ENCODE peak calls at places on chromosomes 4 and X, in eight cellular contexts. G is H9, V is hepatocyte, C is BE2C, P is HAP-1, T is adipocyte, U is breast epithelium, B is pancreas. N is an unnamed sample.

GRCh38 chr4:82718067-82718935 is 80.3 kb downstream of the SCD5 start:
- DNase-seq in G (no peak), V (no peak), C (no peak), P (no peak), T (no peak), U (no peak), B (no peak), N (no peak)

GRCh38 chr4:1871471-1872021 is 353 bp downstream of the NSD2 start:
- DNase-seq in G (peak; percentile 49), V (peak; percentile 73), C (no peak), P (no peak), T (peak; percentile 66), U (no peak), B (peak; percentile 70), N (no peak)

GRCh38 chrX:69128573-69128972 is 36.7 kb downstream of the PJA1 start:
- DNase-seq in G (peak; percentile 49), V (no peak), C (peak; percentile 46), P (no peak), T (peak; percentile 31), U (no peak), B (no peak), N (no peak)

GRCh38 chr4:88592600-88593448 is 544 bp downstream of the HERC3 start:
- DNase-seq in G (peak; percentile 68), V (peak; percentile 91), C (peak; percentile 71), P (peak; percentile 77), T (peak; percentile 91), U (peak; percentile 67), B (peak; percentile 91), N (peak; percentile 77)

GRCh38 chr4:69965628-69966027 is at the start of gene CSN2:
- DNase-seq in G (no peak), V (no peak), C (no peak), P (no peak), T (no peak), U (no peak), B (no peak), N (no peak)

GRCh38 chr4:68447201-68447600 is at the start of gene TMPRSS11E:
- DNase-seq in G (no peak), V (no peak), C (no peak), P (no peak), T (no peak), U (no peak), B (no peak), N (no peak)

GRCh38 chr4:12126476-12126875 is 697.8 kb upstream of the HS3ST1 start:
- DNase-seq in G (no peak), V (no peak), C (no peak), P (no peak), T (no peak), U (no peak), B (no peak), N (no peak)

GRCh38 chr4:121696641-121697461 is at the start of gene ANXA5:
- DNase-seq in G (peak; percentile 83), V (peak; percentile 96), C (peak; percentile 91), P (peak; percentile 88), T (peak; percentile 98), U (peak; percentile 84), B (peak; percentile 95), N (peak; percentile 79)

GRCh38 chr4:71404049-71404448 is 65.2 kb downstream of the SLC4A4 start:
- DNase-seq in G (no peak), V (no peak), C (no peak), P (no peak), T (no peak), U (no peak), B (no peak), N (no peak)

GRCh38 chr4:71768123-71768522 is 15.8 kb downstream of the GC start:
- DNase-seq in G (no peak), V (no peak), C (no peak), P (no peak), T (no peak), U (no peak), B (no peak), N (no peak)

GRCh38 chr4:140252742-140253555 is 99.0 kb upstream of the MAML3 start:
- DNase-seq in G (peak; percentile 81), V (peak; percentile 90), C (peak; percentile 90), P (peak; percentile 87), T (peak; percentile 83), U (peak; percentile 72), B (peak; percentile 92), N (peak; percentile 48)

GRCh38 chr4:163193717-163194116 is 27.0 kb upstream of the NAF1 start:
- DNase-seq in G (no peak), V (no peak), C (no peak), P (no peak), T (no peak), U (no peak), B (no peak), N (no peak)
- H3K9me3 ChIP-seq in G (peaks cover 15% of the 10 kb centered on the region), V (peaks cover 7% of the 10 kb centered on the region), C (no peaks in the 10 kb centered on the region), P (no peaks in the 10 kb centered on the region), T (peaks cover 22% of the 10 kb centered on the region), U (peaks cover 34% of the 10 kb centered on the region), B (no peaks in the 10 kb centered on the region), N (peaks cover 23% of the 10 kb centered on the region)

DNA sequence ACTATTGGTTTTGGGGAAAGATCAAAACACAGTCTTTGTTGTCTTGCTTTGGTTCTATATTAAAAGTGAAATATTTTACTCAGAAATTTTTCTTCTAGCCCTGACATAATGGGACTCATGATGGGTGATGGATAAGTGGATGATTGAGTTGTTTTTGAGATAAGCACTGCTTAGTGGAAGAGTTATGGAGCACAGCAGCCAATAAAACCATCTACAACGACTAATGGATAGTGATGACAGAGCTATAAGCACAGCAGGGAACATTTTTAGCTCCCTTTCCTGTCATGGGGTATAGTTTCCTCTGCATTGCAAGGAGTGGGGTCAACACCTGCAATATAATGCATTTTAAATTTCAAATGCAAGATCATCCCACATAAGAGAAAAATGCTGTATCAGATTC is 812.4 kb downstream of the STPG2 start:
- DNase-seq in G (no peak), V (no peak), C (no peak), P (no peak), T (no peak), U (no peak), B (no peak), N (no peak)
- H3K9me3 ChIP-seq in G (no peaks in the 10 kb centered on the region), V (no peaks in the 10 kb centered on the region), C (no peaks in the 10 kb centered on the region), P (peaks cover 2% of the 10 kb centered on the region), T (peaks cover 4% of the 10 kb centered on the region), U (peaks cover 5% of the 10 kb centered on the region), B (no peaks in the 10 kb centered on the region), N (no peaks in the 10 kb centered on the region)

DNA sequence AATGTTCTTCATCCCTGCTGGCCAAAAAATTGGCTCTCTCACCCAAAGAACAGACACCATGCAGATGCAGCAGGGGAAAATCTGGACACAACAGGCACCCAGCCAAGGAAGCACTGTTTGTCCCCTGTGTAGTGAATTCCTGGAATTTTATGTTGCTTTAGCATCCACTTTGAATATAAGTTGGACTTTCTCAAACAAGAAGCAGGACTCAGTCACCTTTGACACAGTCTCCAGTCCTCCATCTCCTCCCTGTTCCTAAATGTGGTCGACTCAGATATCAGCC is 11.8 kb downstream of the ZNF182 start:
- DNase-seq in G (no peak), V (no peak), C (no peak), P (no peak), T (no peak), U (no peak), B (no peak), N (no peak)
- H3K9me3 ChIP-seq in G (peaks cover 49% of the 10 kb centered on the region), V (no peaks in the 10 kb centered on the region), C (no peaks in the 10 kb centered on the region), P (peaks cover 9% of the 10 kb centered on the region), T (peaks cover 78% of the 10 kb centered on the region), U (no peaks in the 10 kb centered on the region), B (no peaks in the 10 kb centered on the region), N (no peaks in the 10 kb centered on the region)

DNA sequence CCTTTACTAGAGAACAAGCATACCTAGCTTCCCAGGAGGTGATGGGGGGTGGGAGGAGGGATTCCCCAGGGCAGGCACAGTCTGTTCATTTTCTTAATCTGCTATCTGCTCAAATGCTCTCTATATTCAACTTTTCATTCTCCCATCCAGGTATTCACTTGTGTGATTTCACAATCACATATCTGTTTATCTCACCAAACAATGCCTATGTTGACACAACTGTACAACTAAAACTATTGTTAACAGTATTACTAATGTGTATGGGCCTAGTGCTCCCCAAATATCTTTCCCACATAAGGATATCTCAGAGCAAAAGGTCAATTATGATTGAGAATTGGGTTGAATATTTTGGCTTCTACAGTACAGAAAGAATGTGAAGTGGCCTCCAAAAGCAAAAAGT is 210.8 kb downstream of the IQCM start:
- DNase-seq in G (no peak), V (no peak), C (no peak), P (no peak), T (no peak), U (no peak), B (no peak), N (no peak)
- H3K9me3 ChIP-seq in G (no peaks in the 10 kb centered on the region), V (no peaks in the 10 kb centered on the region), C (no peaks in the 10 kb centered on the region), P (no peaks in the 10 kb centered on the region), T (peaks cover 12% of the 10 kb centered on the region), U (no peaks in the 10 kb centered on the region), B (no peaks in the 10 kb centered on the region), N (no peaks in the 10 kb centered on the region)

GRCh38 chrX:1134976-1135375 is 77.5 kb downstream of the CRLF2 start:
- DNase-seq in G (peak; percentile 4), V (no peak), C (no peak), P (no peak), T (no peak), U (peak; percentile 42), B (peak; percentile 6), N (no peak)

GRCh38 chrX:1137531-1137930 is 74.9 kb downstream of the CRLF2 start:
- DNase-seq in G (peak; percentile 12), V (no peak), C (no peak), P (no peak), T (no peak), U (peak; percentile 30), B (peak; percentile 13), N (no peak)

GRCh38 chrX:1138476-1138875 is 74.0 kb downstream of the CRLF2 start:
- DNase-seq in G (peak; percentile 12), V (no peak), C (no peak), P (no peak), T (no peak), U (no peak), B (no peak), N (no peak)

GRCh38 chrX:1140236-1140681 is 72.2 kb downstream of the CRLF2 start:
- DNase-seq in G (peak; percentile 12), V (no peak), C (no peak), P (no peak), T (no peak), U (peak; percentile 42), B (peak; percentile 18), N (no peak)

GRCh38 chrX:1139101-1139500 is 73.3 kb downstream of the CRLF2 start:
- DNase-seq in G (no peak), V (no peak), C (no peak), P (no peak), T (no peak), U (peak; percentile 46), B (peak; percentile 12), N (no peak)
- H3K9me3 ChIP-seq in G (no peaks in the 10 kb centered on the region), V (no peaks in the 10 kb centered on the region), C (no peaks in the 10 kb centered on the region), P (no peaks in the 10 kb centered on the region), T (no peaks in the 10 kb centered on the region), U (peaks cover 3% of the 10 kb centered on the region), B (no peaks in the 10 kb centered on the region), N (no peaks in the 10 kb centered on the region)

GRCh38 chr4:104351696-104352095 is 143.0 kb downstream of the CXXC4 start:
- DNase-seq in G (no peak), V (no peak), C (no peak), P (no peak), T (no peak), U (no peak), B (no peak), N (no peak)
- H3K9me3 ChIP-seq in G (no peaks in the 10 kb centered on the region), V (no peaks in the 10 kb centered on the region), C (no peaks in the 10 kb centered on the region), P (no peaks in the 10 kb centered on the region), T (peaks cover 26% of the 10 kb centered on the region), U (peaks cover 5% of the 10 kb centered on the region), B (no peaks in the 10 kb centered on the region), N (no peaks in the 10 kb centered on the region)

N was measured in CD8-positive, alpha-beta memory T cell.